ENCODE peak calls at places on chromosomes 3 and 15, in nine cellular contexts. M is GM04503; Y is breast epithelium; L is LHCN-M2; X is H54; J is activated naive CD4-positive, alpha-beta T cell treated with anti-CD3 and anti-CD28 coated beads, Interleukin-2, amount 10 ng/mL, durations not matched to agents 7 days and 5 days; F is OCI-M1; Z is non-pigmented ciliary epithelial cell; K is uterus. B is an unnamed sample.

GRCh38 chr3:24829011-24829581 is 334.4 kb upstream of the THRB start:
- DNase-seq in M (no peak), Y (no peak), L (no peak), X (no peak), J (no peak), F (no peak), Z (no peak), K (peak), B (peak)

GRCh38 chr15:68488966-68489365 is 57.0 kb upstream of the ITGA11 start:
- DNase-seq in M (no peak), Y (no peak), L (no peak), X (no peak), J (no peak), F (no peak), Z (no peak), K (no peak), B (no peak)

GRCh38 chr15:22893081-22893480 is 54.6 kb downstream of the NIPA2 start:
- DNase-seq in M (no peak), Y (no peak), L (no peak), X (no peak), J (no peak), F (no peak), Z (no peak), K (no peak), B (no peak)

GRCh38 chr15:60137711-60138396 is 133.7 kb downstream of the FOXB1 start:
- DNase-seq in M (no peak), Y (no peak), L (peak), X (peak), J (no peak), F (no peak), Z (no peak), K (no peak), B (no peak)

GRCh38 chr3:32226875-32227500 is 11.5 kb upstream of the CMTM8 start:
- DNase-seq in M (no peak), Y (no peak), L (peak), X (no peak), J (no peak), F (no peak), Z (peak), K (no peak), B (no peak)

GRCh38 chr3:56468184-56469106 is at the start of gene ERC2:
- DNase-seq in M (no peak), Y (peak), L (no peak), X (peak), J (no peak), F (no peak), Z (no peak), K (peak), B (peak)

GRCh38 chr3:16975083-16975482 is 90.3 kb downstream of the PLCL2 start:
- DNase-seq in M (no peak), Y (no peak), L (no peak), X (no peak), J (no peak), F (no peak), Z (no peak), K (no peak), B (no peak)

GRCh38 chr15:51134416-51135199 is 39.9 kb upstream of the TNFAIP8L3 start:
- DNase-seq in M (no peak), Y (no peak), L (no peak), X (no peak), J (no peak), F (no peak), Z (no peak), K (no peak), B (no peak)

GRCh38 chr3:53145109-53146077 is 15.2 kb upstream of the RFT1 start:
- DNase-seq in M (no peak), Y (peak), L (no peak), X (no peak), J (no peak), F (no peak), Z (no peak), K (no peak), B (no peak)

GRCh38 chr3:124772081-124772831 is 42.0 kb downstream of the UMPS start:
- DNase-seq in M (no peak), Y (no peak), L (peak), X (no peak), J (no peak), F (peak), Z (peak), K (peak), B (no peak)

GRCh38 chr15:60079210-60079609 is 75.1 kb downstream of the FOXB1 start:
- DNase-seq in M (no peak), Y (no peak), L (no peak), X (no peak), J (no peak), F (peak), Z (no peak), K (no peak), B (no peak)

GRCh38 chr3:74916696-74917095 is 302.2 kb upstream of the CNTN3 start:
- DNase-seq in M (no peak), Y (no peak), L (no peak), X (no peak), J (no peak), F (no peak), Z (no peak), K (no peak), B (no peak)

GRCh38 chr3:106302451-106303221 is 433.8 kb upstream of the CBLB start:
- DNase-seq in M (no peak), Y (no peak), L (no peak), X (no peak), J (peak), F (peak), Z (no peak), K (no peak), B (peak)

GRCh38 chr3:9079674-9080073 is 116.4 kb upstream of the RAD18 start:
- DNase-seq in M (no peak), Y (no peak), L (no peak), X (no peak), J (no peak), F (no peak), Z (no peak), K (no peak), B (no peak)

GRCh38 chr3:61638721-61639120 is 77.3 kb downstream of the PTPRG start:
- DNase-seq in M (peak), Y (no peak), L (peak), X (no peak), J (no peak), F (no peak), Z (no peak), K (no peak), B (no peak)

GRCh38 chr15:39735120-39735717 is 47.4 kb downstream of the FSIP1 start:
- DNase-seq in M (no peak), Y (no peak), L (no peak), X (no peak), J (no peak), F (no peak), Z (no peak), K (no peak), B (no peak)

GRCh38 chr3:138984816-138985215 is 21.3 kb downstream of the PRR23A start:
- DNase-seq in M (no peak), Y (no peak), L (no peak), X (no peak), J (no peak), F (no peak), Z (no peak), K (no peak), B (no peak)

GRCh38 chr3:32176989-32177701 is 61.3 kb upstream of the CMTM8 start:
- DNase-seq in M (no peak), Y (no peak), L (peak), X (peak), J (peak), F (peak), Z (peak), K (no peak), B (peak)

GRCh38 chr15:43927203-43927602 is 100.4 kb downstream of the WDR76 start:
- DNase-seq in M (no peak), Y (no peak), L (no peak), X (no peak), J (no peak), F (no peak), Z (no peak), K (no peak), B (no peak)